ENCODE peak calls at places on chromosome 9, in ten cellular contexts. W is AG09309; C is kidney epithelial cell; L is A549; E is tibial nerve; A is tibial artery; K is choroid plexus epithelial cell; P is upper lobe of right lung; I is CD8-positive, alpha-beta T cell; D is astrocyte of the spinal cord. N is an unnamed sample.

GRCh38 chr9:125949247-125949646 is 202.1 kb downstream of the PBX3 start:
- DNase-seq in W (no peak), C (no peak), L (no peak), E (no peak), A (no peak), K (no peak), P (no peak), I (no peak), D (no peak), N (no peak)

GRCh38 chr9:134632329-134632728 is 9.3 kb upstream of the COL5A1 start:
- DNase-seq in W (no peak), C (no peak), L (no peak), E (peak), A (peak), K (no peak), P (peak), I (no peak), D (no peak), N (no peak)

GRCh38 chr9:17018001-17018491 is 116.8 kb upstream of the CNTLN start:
- DNase-seq in W (peak), C (no peak), L (no peak), E (peak), A (peak), K (peak), P (no peak), I (no peak), D (peak), N (peak)

GRCh38 chr9:75299324-75299723 is 211.0 kb downstream of the OSTF1 start:
- DNase-seq in W (no peak), C (no peak), L (peak), E (no peak), A (no peak), K (peak), P (no peak), I (no peak), D (no peak), N (no peak)

GRCh38 chr9:121322037-121322736 is 47.9 kb downstream of the STOM start:
- DNase-seq in W (peak), C (peak), L (peak), E (no peak), A (no peak), K (peak), P (no peak), I (no peak), D (peak), N (peak)

GRCh38 chr9:36492849-36493248 is 79.8 kb upstream of the MELK start:
- DNase-seq in W (no peak), C (no peak), L (no peak), E (no peak), A (no peak), K (peak), P (no peak), I (no peak), D (no peak), N (no peak)

GRCh38 chr9:120712539-120713031 is 1.7 kb downstream of the MEGF9 start:
- DNase-seq in W (no peak), C (no peak), L (peak), E (no peak), A (no peak), K (no peak), P (no peak), I (no peak), D (no peak), N (no peak)

GRCh38 chr9:83166369-83166768 is 103.4 kb upstream of the RASEF start:
- DNase-seq in W (no peak), C (peak), L (no peak), E (no peak), A (no peak), K (no peak), P (peak), I (no peak), D (no peak), N (no peak)

GRCh38 chr9:97332993-97333392 is 25.5 kb downstream of the CCDC180 start:
- DNase-seq in W (no peak), C (no peak), L (no peak), E (no peak), A (no peak), K (no peak), P (no peak), I (no peak), D (no peak), N (no peak)

GRCh38 chr9:82606761-82607382 is 456.1 kb downstream of the RASEF start:
- DNase-seq in W (peak), C (peak), L (peak), E (no peak), A (no peak), K (peak), P (no peak), I (no peak), D (peak), N (peak)

GRCh38 chr9:133060417-133060841 is 1.4 kb upstream of the CEL start:
- DNase-seq in W (no peak), C (no peak), L (no peak), E (no peak), A (no peak), K (no peak), P (no peak), I (no peak), D (no peak), N (no peak)

GRCh38 chr9:126298319-126298801 is 28.3 kb upstream of the MVB12B start:
- DNase-seq in W (no peak), C (no peak), L (no peak), E (no peak), A (no peak), K (no peak), P (no peak), I (no peak), D (no peak), N (no peak)

GRCh38 chr9:136666364-136667216 is 3.9 kb downstream of the EGFL7 start:
- DNase-seq in W (no peak), C (no peak), L (no peak), E (no peak), A (no peak), K (no peak), P (no peak), I (no peak), D (no peak), N (no peak)

GRCh38 chr9:83406901-83407300 is 131.3 kb downstream of the FRMD3 start:
- DNase-seq in W (no peak), C (no peak), L (no peak), E (no peak), A (no peak), K (no peak), P (no peak), I (no peak), D (no peak), N (no peak)

GRCh38 chr9:87684627-87685204 is 41.2 kb upstream of the CTSL start:
- DNase-seq in W (no peak), C (no peak), L (peak), E (no peak), A (no peak), K (peak), P (no peak), I (no peak), D (no peak), N (no peak)

GRCh38 chr9:25519286-25519685 is 159.0 kb downstream of the TUSC1 start:
- DNase-seq in W (no peak), C (no peak), L (no peak), E (no peak), A (no peak), K (no peak), P (no peak), I (no peak), D (no peak), N (no peak)

GRCh38 chr9:4443439-4443838 is 46.8 kb upstream of the SLC1A1 start:
- DNase-seq in W (no peak), C (no peak), L (no peak), E (no peak), A (no peak), K (no peak), P (no peak), I (no peak), D (no peak), N (no peak)

GRCh38 chr9:80968611-80969010 is 720.7 kb downstream of the TLE1 start:
- DNase-seq in W (peak), C (peak), L (no peak), E (no peak), A (no peak), K (peak), P (no peak), I (no peak), D (peak), N (no peak)

GRCh38 chr9:93026640-93027039 is 31.9 kb upstream of the SUSD3 start:
- DNase-seq in W (no peak), C (no peak), L (no peak), E (no peak), A (no peak), K (no peak), P (no peak), I (no peak), D (no peak), N (no peak)

GRCh38 chr9:87178353-87178752 is 231.0 kb upstream of the GAS1 start:
- DNase-seq in W (no peak), C (no peak), L (no peak), E (no peak), A (no peak), K (peak), P (no peak), I (no peak), D (no peak), N (no peak)

GRCh38 chr9:15423328-15423985 is 781 bp downstream of the SNAPC3 start:
- DNase-seq in W (no peak), C (no peak), L (peak), E (no peak), A (no peak), K (peak), P (no peak), I (no peak), D (peak), N (no peak)

GRCh38 chr9:124792257-124792975 is 15.5 kb downstream of the OLFML2A start:
- DNase-seq in W (no peak), C (no peak), L (no peak), E (no peak), A (no peak), K (no peak), P (no peak), I (no peak), D (no peak), N (no peak)

GRCh38 chr9:124795881-124796415 is 19.0 kb downstream of the OLFML2A start:
- DNase-seq in W (no peak), C (no peak), L (no peak), E (no peak), A (no peak), K (peak), P (no peak), I (no peak), D (peak), N (no peak)

GRCh38 chr9:124797343-124798103 is 20.6 kb downstream of the OLFML2A start:
- DNase-seq in W (no peak), C (no peak), L (no peak), E (no peak), A (no peak), K (no peak), P (no peak), I (no peak), D (no peak), N (no peak)

GRCh38 chr9:124792976-124793594 is 16.2 kb downstream of the OLFML2A start:
- DNase-seq in W (peak), C (peak), L (no peak), E (no peak), A (no peak), K (peak), P (no peak), I (no peak), D (no peak), N (no peak)

DNA sequence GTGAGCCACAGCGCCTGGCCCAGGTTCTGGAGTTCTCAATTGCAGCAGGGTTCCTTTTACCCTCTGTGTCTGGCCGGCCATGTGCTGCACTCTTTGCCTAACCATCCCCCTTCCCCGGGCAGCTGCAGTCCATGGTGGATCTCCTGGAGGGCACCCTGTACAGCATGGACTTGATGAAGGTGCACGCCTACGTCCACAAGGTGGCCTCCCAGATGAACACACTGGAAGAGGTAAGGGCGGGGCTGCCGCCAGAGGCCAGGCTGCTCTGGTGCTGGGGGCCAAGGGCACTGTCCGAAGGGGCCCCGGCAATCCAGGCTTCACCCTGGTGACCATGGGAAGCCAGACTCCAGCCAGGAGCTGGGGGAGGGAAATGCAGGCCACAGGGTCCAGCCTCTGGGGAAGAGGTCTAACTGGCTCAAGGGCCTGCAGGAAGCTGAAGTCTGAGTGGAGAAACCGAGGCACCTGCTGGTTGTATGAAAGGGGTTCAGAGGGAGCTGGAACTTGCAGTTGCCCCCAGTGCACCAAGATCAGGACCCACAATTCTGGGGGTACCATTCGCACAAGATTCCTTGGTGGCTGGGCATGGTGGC is 18.1 kb downstream of the OLFML2A start:
- DNase-seq in W (no peak), C (no peak), L (peak), E (no peak), A (no peak), K (no peak), P (no peak), I (no peak), D (no peak), N (no peak)
- TF ChIP-seq CTCF in W (no peak), C (no peak), L (peak), E (no peak), A (no peak), K (no peak), P (no peak), I (no peak), D (no peak), N (no peak)

GRCh38 chr9:19511694-19512093 is 102.9 kb downstream of the ACER2 start:
- DNase-seq in W (no peak), C (no peak), L (no peak), E (no peak), A (no peak), K (no peak), P (no peak), I (no peak), D (no peak), N (no peak)

GRCh38 chr9:19510907-19511306 is 102.1 kb downstream of the ACER2 start:
- DNase-seq in W (no peak), C (no peak), L (no peak), E (no peak), A (no peak), K (no peak), P (no peak), I (no peak), D (no peak), N (no peak)

GRCh38 chr9:19516348-19516747 is 107.5 kb downstream of the ACER2 start:
- DNase-seq in W (no peak), C (no peak), L (no peak), E (no peak), A (no peak), K (no peak), P (no peak), I (no peak), D (no peak), N (no peak)

GRCh38 chr9:19512432-19512831 is 103.6 kb downstream of the ACER2 start:
- DNase-seq in W (no peak), C (no peak), L (no peak), E (no peak), A (no peak), K (no peak), P (no peak), I (no peak), D (no peak), N (no peak)

DNA sequence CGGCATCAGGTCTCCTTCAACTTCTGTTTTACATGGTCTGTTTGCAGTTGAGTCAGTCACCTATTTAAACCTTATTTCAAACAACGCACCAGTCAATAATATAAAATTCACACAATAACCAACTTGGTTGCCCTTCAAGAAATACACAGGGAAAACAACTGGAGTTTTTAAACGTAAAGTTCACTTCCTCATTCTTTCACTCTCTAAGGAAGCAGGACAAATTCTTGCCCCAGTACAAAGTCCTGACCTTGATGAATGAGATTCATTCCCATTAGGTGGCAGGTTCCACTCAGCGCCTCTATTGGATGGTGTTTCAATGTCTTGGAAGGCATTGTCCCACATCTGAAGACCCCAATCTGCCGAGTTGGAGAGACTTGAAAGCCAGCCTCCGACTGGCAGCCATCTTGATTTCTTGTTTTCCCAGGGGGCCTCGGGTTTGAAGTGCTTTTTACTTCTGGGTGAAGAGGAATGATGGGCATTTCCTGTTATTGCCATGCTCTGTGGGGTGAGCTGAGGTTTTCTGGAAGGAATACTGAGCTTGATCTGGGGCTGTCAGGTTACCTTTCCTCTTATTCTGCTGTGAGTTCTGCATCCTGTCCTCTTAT is 105.0 kb downstream of the ACER2 start:
- DNase-seq in W (no peak), C (no peak), L (no peak), E (no peak), A (no peak), K (peak), P (no peak), I (no peak), D (no peak), N (no peak)
- H3K4me3 ChIP-seq in W (peak), C (no peak), L (no peak), E (no peak), A (no peak), K (no peak), P (no peak), I (no peak), D (no peak), N (no peak)

GRCh38 chr9:89564257-89564878 is 40.4 kb upstream of the GADD45G start:
- DNase-seq in W (no peak), C (no peak), L (peak), E (no peak), A (no peak), K (peak), P (no peak), I (no peak), D (no peak), N (no peak)
- TF ChIP-seq CTCF in W (no peak), C (peak), L (no peak), E (no peak), A (no peak), K (peak), P (no peak), I (no peak), D (peak), N (no peak)

DNA sequence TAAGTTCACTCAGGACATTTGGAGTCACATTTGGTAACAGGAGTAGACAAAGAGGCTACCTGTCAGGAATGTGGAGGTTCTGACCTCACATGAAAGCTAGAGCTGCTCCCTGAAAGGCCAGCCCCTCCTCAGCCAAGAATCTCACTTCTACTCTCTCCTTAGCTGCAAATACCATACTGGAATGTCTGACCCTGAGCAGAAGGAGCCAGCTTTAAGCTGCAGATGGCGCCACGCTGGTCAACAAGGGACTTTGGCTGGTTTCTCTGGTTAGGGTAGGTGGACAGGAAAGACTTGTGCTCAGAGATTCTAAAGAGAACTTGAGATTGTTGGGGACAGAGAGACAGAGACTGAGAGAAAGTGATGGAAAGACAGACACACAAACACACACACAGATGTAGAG is 21.9 kb downstream of the ASTN2 start:
- DNase-seq in W (no peak), C (no peak), L (no peak), E (no peak), A (no peak), K (no peak), P (no peak), I (no peak), D (no peak), N (no peak)
- H3K4me3 ChIP-seq in W (no peak), C (no peak), L (no peak), E (no peak), A (no peak), K (no peak), P (no peak), I (no peak), D (no peak), N (no peak)

GRCh38 chr9:112408285-112408684 is 28.4 kb downstream of the HSDL2 start:
- DNase-seq in W (no peak), C (no peak), L (no peak), E (no peak), A (no peak), K (no peak), P (no peak), I (no peak), D (no peak), N (no peak)
- TF ChIP-seq CTCF in W (no peak), C (no peak), L (no peak), E (no peak), A (no peak), K (no peak), P (no peak), I (no peak), D (no peak), N (no peak)

GRCh38 chr9:91843623-91844111 is 106.4 kb downstream of the ROR2 start:
- DNase-seq in W (no peak), C (no peak), L (no peak), E (no peak), A (no peak), K (peak), P (no peak), I (no peak), D (peak), N (no peak)

GRCh38 chr9:91845839-91846238 is 104.2 kb downstream of the ROR2 start:
- DNase-seq in W (no peak), C (no peak), L (no peak), E (no peak), A (no peak), K (no peak), P (no peak), I (no peak), D (no peak), N (no peak)

GRCh38 chr9:91844656-91845291 is 105.3 kb downstream of the ROR2 start:
- DNase-seq in W (no peak), C (no peak), L (no peak), E (no peak), A (no peak), K (no peak), P (no peak), I (no peak), D (no peak), N (no peak)

GRCh38 chr9:91843093-91843492 is 106.9 kb downstream of the ROR2 start:
- DNase-seq in W (no peak), C (no peak), L (no peak), E (no peak), A (no peak), K (no peak), P (no peak), I (no peak), D (no peak), N (no peak)

DNA sequence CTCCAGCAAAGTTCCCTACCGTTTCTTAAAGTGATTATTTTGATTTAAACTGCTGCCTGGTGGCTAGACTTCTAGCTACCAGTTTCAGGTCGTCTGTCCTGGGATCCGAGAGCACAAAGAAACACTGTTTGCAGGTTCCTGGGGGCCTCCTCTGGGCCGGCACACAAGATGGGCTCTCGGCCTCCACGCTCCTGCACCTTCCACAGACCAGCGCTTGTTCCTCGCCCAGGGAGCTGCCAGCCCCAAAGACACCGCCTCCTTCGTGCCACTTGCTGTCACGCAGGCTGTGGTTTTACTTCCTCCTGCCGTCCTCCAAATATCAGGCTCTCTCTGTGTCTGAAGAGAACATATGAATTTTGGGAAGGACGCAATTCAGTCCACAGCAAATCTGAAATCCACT is 105.9 kb downstream of the ROR2 start:
- DNase-seq in W (no peak), C (no peak), L (no peak), E (no peak), A (no peak), K (no peak), P (no peak), I (no peak), D (no peak), N (no peak)
- H3K4me3 ChIP-seq in W (no peak), C (no peak), L (no peak), E (no peak), A (peak), K (no peak), P (no peak), I (no peak), D (no peak), N (no peak)